ENCODE peak calls at places on chromosome 2, in eight cellular contexts. N is Right ventricle myocardium inferior, F is OCI-LY7, X is frontal cortex, Z is lung microvascular endothelial cell, R is Calu3, J is NB4, C is tibial artery. B is an unnamed sample.

GRCh38 chr2:86764661-86765307 is 25.9 kb downstream of the CD8A start:
- DNase-seq in N (no peak), F (peak; percentile 51), X (no peak), Z (peak; percentile 58), R (peak; percentile 30), J (peak; percentile 75), C (no peak), B (peak; percentile 62)

GRCh38 chr2:33033524-33034150 is 86.9 kb downstream of the LTBP1 start:
- DNase-seq in N (no peak), F (peak; percentile 69), X (peak; percentile 19), Z (peak; percentile 54), R (peak; percentile 10), J (peak; percentile 17), C (no peak), B (peak; percentile 56)

GRCh38 chr2:180017764-180018163 is 10.7 kb upstream of the CWC22 start:
- DNase-seq in N (no peak), F (no peak), X (no peak), Z (no peak), R (no peak), J (no peak), C (peak; percentile 66), B (no peak)

GRCh38 chr2:186603208-186603765 is 13.4 kb downstream of the ITGAV start:
- DNase-seq in N (no peak), F (no peak), X (no peak), Z (peak; percentile 76), R (no peak), J (no peak), C (no peak), B (no peak)

GRCh38 chr2:212392048-212392447 is 146.6 kb downstream of the ERBB4 start:
- DNase-seq in N (no peak), F (no peak), X (no peak), Z (no peak), R (no peak), J (no peak), C (no peak), B (peak; percentile 33)

GRCh38 chr2:39529836-39530235 is 92.8 kb upstream of the MAP4K3 start:
- DNase-seq in N (no peak), F (no peak), X (no peak), Z (no peak), R (no peak), J (no peak), C (no peak), B (no peak)

GRCh38 chr2:158781562-158781961 is 13.6 kb upstream of the DAPL1 start:
- DNase-seq in N (no peak), F (no peak), X (no peak), Z (peak; percentile 50), R (no peak), J (no peak), C (no peak), B (peak; percentile 33)

GRCh38 chr2:151030663-151031230 is 230.9 kb downstream of the RBM43 start:
- DNase-seq in N (no peak), F (no peak), X (no peak), Z (no peak), R (no peak), J (peak; percentile 20), C (no peak), B (no peak)

GRCh38 chr2:106144621-106145331 is 49.3 kb downstream of the UXS1 start:
- DNase-seq in N (no peak), F (no peak), X (no peak), Z (no peak), R (no peak), J (no peak), C (no peak), B (peak; percentile 72)

B was measured in A673.